ENCODE peak calls at places on chromosomes 13 and 19, in four cellular contexts. D is K562, I is HepG2, K is H1. J is an unnamed sample.

GRCh38 chr13:73837147-73837546 is 297.1 kb downstream of the KLF12 start:
- DNase-seq in D (no peak), I (no peak), K (no peak), J (no peak)

GRCh38 chr13:98445340-98446233 is 131.3 kb downstream of the STK24 start:
- DNase-seq in K (peak; percentile 96), D (peak; percentile 78), I (peak; percentile 42), J (peak; percentile 64)

GRCh38 chr19:43439183-43440063 is 24.7 kb downstream of the TEX101 start:
- DNase-seq in I (peak; percentile 18), K (no peak), D (no peak), J (no peak)

GRCh38 chr13:109485136-109485794 is 301.1 kb downstream of the IRS2 start:
- DNase-seq in D (no peak), K (no peak), I (no peak), J (no peak)

GRCh38 chr13:110531671-110532083 is 29.8 kb downstream of the RAB20 start:
- DNase-seq in D (no peak), I (no peak), K (no peak), J (no peak)

GRCh38 chr19:40147693-40148347 is 43.4 kb upstream of the MAP3K10 start:
- DNase-seq in K (no peak), I (no peak), D (no peak), J (peak; percentile 45)

GRCh38 chr19:17579523-17580244 is 24.2 kb downstream of the COLGALT1 start:
- DNase-seq in I (no peak), D (peak; percentile 91), K (peak; percentile 95), J (peak; percentile 39)

GRCh38 chr13:111474136-111475002 is 153.9 kb downstream of the TEX29 start:
- DNase-seq in D (peak; percentile 57), K (peak; percentile 47), I (peak; percentile 18), J (peak; percentile 20)

GRCh38 chr19:48501446-48501960 is 10.1 kb downstream of the LMTK3 start:
- DNase-seq in K (peak; percentile 90), I (peak; percentile 84), D (peak; percentile 90), J (no peak)

GRCh38 chr13:73857106-73857505 is 277.1 kb downstream of the KLF12 start:
- DNase-seq in K (no peak), D (no peak), I (no peak), J (no peak)

GRCh38 chr13:98959775-98960325 is 18.0 kb downstream of the DOCK9 start:
- DNase-seq in D (no peak), K (no peak), I (no peak), J (no peak)

GRCh38 chr13:69618393-69618792 is 489.2 kb upstream of the ATXN8OS start:
- DNase-seq in I (no peak), K (no peak), D (no peak), J (no peak)

GRCh38 chr19:11405846-11406643 is 13.1 kb downstream of the RGL3 start:
- DNase-seq in I (no peak), K (peak; percentile 87), D (no peak), J (no peak)

GRCh38 chr19:46600393-46601317 is 475 bp upstream of the CALM3 start:
- DNase-seq in D (peak; percentile 99), I (peak; percentile 92), K (peak; percentile 100), J (peak; percentile 98)

DNA sequence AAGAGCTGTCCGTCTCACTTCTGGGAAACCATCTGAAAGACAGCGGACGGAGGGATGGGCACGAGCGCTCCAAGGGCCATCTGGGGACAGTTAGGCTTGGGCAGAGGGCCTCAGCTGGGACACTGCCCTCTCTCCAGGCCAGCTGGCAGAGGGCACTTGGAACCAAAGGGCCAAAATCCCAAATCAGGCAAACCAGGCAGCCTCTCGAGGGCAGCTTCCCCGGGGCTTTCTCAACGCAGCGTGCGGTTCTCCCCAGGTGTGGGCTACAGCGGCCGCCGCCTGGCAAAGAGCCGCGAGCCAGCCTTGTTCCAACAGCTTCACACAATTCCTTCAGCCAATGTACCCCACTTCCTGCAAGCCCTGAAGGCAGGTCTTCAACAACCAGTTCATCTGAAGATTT is 5.0 kb downstream of the MLLT1 start:
- DNase-seq in D (peak; percentile 2), I (no peak), K (no peak), J (no peak)
- H3K27ac ChIP-seq in D (no peak overlapping the region), I (peak overlapping the region; percentile 57), K (no peak overlapping the region), J (peak overlapping the region; percentile 90)

DNA sequence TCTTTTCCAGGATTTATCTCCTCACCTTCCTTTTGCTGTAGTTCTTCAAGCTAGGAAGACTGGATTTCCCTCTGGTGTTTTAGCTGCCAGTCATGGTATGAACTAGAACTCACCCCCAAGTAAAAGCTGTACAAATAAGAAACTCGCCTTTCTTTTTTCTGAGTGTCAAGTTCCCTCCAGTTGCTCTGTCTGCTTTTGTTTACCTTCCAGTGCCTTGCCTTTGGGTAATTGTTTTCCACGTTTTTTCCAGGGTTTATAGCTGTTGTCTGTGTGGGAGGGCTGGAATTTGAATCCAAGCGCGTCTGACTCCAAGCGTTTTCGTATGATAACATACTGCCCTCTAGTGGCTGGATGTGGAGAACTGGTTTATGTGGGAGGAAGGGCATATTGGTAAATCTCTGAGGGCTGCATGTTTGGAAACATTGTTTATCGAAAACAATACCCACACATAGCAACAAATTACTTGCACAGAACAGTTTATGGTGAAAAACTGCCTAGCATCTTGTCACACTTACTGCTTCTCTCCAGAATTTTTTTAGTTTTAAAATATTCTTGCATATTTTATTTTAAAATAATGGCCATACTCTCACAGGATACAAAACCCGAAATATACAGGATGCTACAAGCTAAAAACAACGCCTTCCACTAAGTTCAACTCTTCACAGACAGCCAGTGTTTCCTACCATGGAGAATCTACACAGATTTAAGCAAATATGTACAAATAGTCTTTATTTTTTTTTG is 19.2 kb downstream of the RCN3 start:
- DNase-seq in I (peak; percentile 85), D (peak; percentile 76), K (peak; percentile 74), J (peak; percentile 90)
- TF ChIP-seq JUN in I (no peak), D (no peak), K (no peak), J (no peak)

GRCh38 chr19:52142001-52142595 is 2.4 kb upstream of the ZNF616 start:
- DNase-seq in K (no peak), I (no peak), D (no peak), J (no peak)

GRCh38 chr19:52138614-52139290 is 986 bp downstream of the ZNF616 start:
- DNase-seq in I (peak; percentile 34), K (peak; percentile 75), D (peak; percentile 49), J (no peak)

GRCh38 chr19:52139291-52140076 is at the start of gene ZNF616:
- DNase-seq in K (peak; percentile 99), D (peak; percentile 98), I (peak; percentile 89), J (peak; percentile 95)

GRCh38 chr19:52140077-52140710 is 456 bp upstream of the ZNF616 start:
- DNase-seq in D (no peak), I (peak; percentile 54), K (no peak), J (no peak)
- H3K9ac ChIP-seq in D (no peak overlapping the region), I (peak overlapping the region; percentile 60), K (no peak overlapping the region), J (no peak overlapping the region)

GRCh38 chr19:29674374-29675119 is 9.3 kb downstream of the PLEKHF1 start:
- DNase-seq in I (no peak), K (no peak), D (no peak), J (no peak)
- H3K27ac ChIP-seq in I (no peak overlapping the region), K (no peak overlapping the region), D (no peak overlapping the region), J (no peak overlapping the region)

GRCh38 chr13:50587839-50588373 is 255.6 kb downstream of the DLEU7 start:
- DNase-seq in I (no peak), K (no peak), D (no peak), J (no peak)
- TF ChIP-seq JUN in I (no peak), K (no peak), D (no peak), J (no peak)

GRCh38 chr19:33281296-33281926 is 20.9 kb downstream of the CEBPA start:
- DNase-seq in D (no peak), K (no peak), I (no peak), J (no peak)
- H3K9ac ChIP-seq in D (no peak overlapping the region), K (no peak overlapping the region), I (no peak overlapping the region), J (no peak overlapping the region)

GRCh38 chr13:99976502-99977115 is 5.0 kb upstream of the ZIC2 start:
- DNase-seq in K (peak; percentile 19), I (no peak), D (no peak), J (no peak)

GRCh38 chr13:99978781-99979452 is 2.7 kb upstream of the ZIC2 start:
- DNase-seq in K (peak; percentile 84), D (no peak), I (no peak), J (no peak)

GRCh38 chr13:99979453-99980200 is 2.0 kb upstream of the ZIC2 start:
- DNase-seq in I (no peak), K (peak; percentile 74), D (peak; percentile 28), J (no peak)

GRCh38 chr13:99977334-99977911 is 4.2 kb upstream of the ZIC2 start:
- DNase-seq in D (no peak), K (peak; percentile 43), I (peak; percentile 30), J (no peak)

DNA sequence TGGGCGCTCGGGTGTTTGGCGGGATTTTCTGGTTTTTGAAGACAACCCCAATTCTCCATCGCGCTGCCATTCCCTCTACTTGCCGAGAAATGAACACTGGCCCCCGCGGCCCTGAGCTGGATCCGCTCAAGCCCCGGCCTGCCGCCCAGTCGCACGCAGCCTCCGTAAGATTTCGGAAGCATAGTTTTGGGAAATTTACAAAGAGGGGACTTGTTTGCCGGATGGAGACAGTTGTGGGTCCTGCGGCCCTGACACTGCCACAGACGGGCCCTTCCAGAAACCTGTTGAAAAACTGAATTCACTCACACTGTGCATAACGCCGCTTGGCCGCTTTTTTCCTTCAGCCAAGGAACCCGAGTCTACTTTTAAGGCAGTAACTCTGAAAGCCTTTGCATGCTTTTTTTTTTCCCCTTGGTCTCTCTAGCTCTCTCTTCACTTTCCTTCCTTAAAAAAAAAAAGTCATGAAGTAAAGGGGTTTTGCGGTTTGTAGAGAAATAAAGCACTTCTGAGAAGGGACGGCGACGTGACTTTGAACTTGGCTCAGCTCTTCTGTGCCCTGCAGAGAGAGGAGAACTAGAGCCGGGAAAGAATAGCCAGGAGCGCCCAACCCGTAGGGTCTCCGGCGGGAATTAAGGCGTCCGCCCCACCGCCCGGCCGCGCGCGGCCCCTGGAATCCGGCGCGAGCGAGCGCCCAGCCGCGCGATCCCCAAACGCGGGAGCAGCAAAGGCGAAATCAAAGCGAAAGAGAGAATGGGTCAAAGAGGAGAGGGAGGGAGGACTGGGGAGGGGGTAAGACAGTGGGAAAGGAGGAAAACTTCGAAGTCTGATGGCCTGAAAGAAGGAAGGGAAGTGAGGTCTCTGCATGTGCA is 3.4 kb upstream of the ZIC2 start:
- DNase-seq in I (no peak), K (peak; percentile 52), D (no peak), J (no peak)
- H3K27ac ChIP-seq in I (no peak overlapping the region), K (no peak overlapping the region), D (no peak overlapping the region), J (no peak overlapping the region)

DNA sequence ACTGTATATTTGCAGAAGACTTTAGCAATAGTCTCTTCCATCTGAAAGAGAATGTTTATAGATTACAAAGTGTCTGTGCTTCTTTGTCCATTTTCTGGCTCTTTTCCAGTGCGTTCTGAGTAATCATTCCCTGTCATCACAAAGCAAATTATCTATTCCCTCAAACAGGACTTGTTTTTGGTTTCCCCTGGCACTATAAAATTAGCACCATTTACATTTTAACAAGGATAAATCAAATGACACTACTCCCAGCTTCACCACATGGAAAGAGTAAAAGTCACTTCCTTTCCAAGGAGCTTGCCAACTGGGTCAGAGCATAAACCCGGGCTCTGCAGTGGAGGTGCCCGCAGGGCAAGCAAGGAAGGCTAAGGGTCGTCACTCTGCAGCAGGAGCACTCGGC is 88.1 kb downstream of the SHISA2 start:
- DNase-seq in D (no peak), I (no peak), K (no peak), J (peak; percentile 38)
- TF ChIP-seq JUN in D (no peak), I (no peak), K (no peak), J (no peak)